ENCODE peak calls at places on chromosomes 2 and 18, in six cellular contexts. One of them, this sample, is unnamed.

GRCh38 chr2:191877875-191878274 is 31.0 kb upstream of the CAVIN2 start:
- DNase-seq in pancreas: no peak
- DNase-seq in tibial nerve: no peak
- DNase-seq in lower lobe of right lung: no peak
- DNase-seq in HCT116: no peak
- DNase-seq in osteoblast: no peak
- DNase-seq in this sample: no peak

GRCh38 chr2:182870227-182870626 is 3.8 kb upstream of the FRZB start:
- DNase-seq in pancreas: no peak
- DNase-seq in tibial nerve: no peak
- DNase-seq in lower lobe of right lung: no peak
- DNase-seq in HCT116: peak; percentile 16
- DNase-seq in osteoblast: peak; percentile 43
- DNase-seq in this sample: no peak

GRCh38 chr2:229733606-229734205 is 19.4 kb upstream of the DNER start:
- DNase-seq in pancreas: no peak
- DNase-seq in tibial nerve: no peak
- DNase-seq in lower lobe of right lung: no peak
- DNase-seq in HCT116: no peak
- DNase-seq in osteoblast: no peak
- DNase-seq in this sample: no peak

GRCh38 chr18:58247363-58247834 is 203.4 kb downstream of the NEDD4L start:
- DNase-seq in pancreas: no peak
- DNase-seq in tibial nerve: no peak
- DNase-seq in lower lobe of right lung: no peak
- DNase-seq in HCT116: no peak
- DNase-seq in osteoblast: no peak
- DNase-seq in this sample: no peak

GRCh38 chr18:9876867-9877654 is 8.7 kb upstream of the TXNDC2 start:
- DNase-seq in pancreas: no peak
- DNase-seq in tibial nerve: no peak
- DNase-seq in lower lobe of right lung: no peak
- DNase-seq in HCT116: peak; percentile 40
- DNase-seq in osteoblast: peak; percentile 84
- DNase-seq in this sample: peak; percentile 53

GRCh38 chr2:58699412-58699811 is 458.3 kb upstream of the FANCL start:
- DNase-seq in pancreas: no peak
- DNase-seq in tibial nerve: no peak
- DNase-seq in lower lobe of right lung: no peak
- DNase-seq in HCT116: no peak
- DNase-seq in osteoblast: no peak
- DNase-seq in this sample: no peak

GRCh38 chr2:40034198-40034597 is 255.1 kb upstream of the THUMPD2 start:
- DNase-seq in pancreas: no peak
- DNase-seq in tibial nerve: no peak
- DNase-seq in lower lobe of right lung: no peak
- DNase-seq in HCT116: no peak
- DNase-seq in osteoblast: peak; percentile 70
- DNase-seq in this sample: peak; percentile 93

GRCh38 chr2:240868286-240869108 is at the start of gene AGXT:
- DNase-seq in pancreas: no peak
- DNase-seq in tibial nerve: no peak
- DNase-seq in lower lobe of right lung: no peak
- DNase-seq in HCT116: no peak
- DNase-seq in osteoblast: peak; percentile 80
- DNase-seq in this sample: peak; percentile 21

GRCh38 chr2:112726487-112727190 is 5.8 kb downstream of the NT5DC4 start:
- DNase-seq in pancreas: peak; percentile 73
- DNase-seq in tibial nerve: peak; percentile 86
- DNase-seq in lower lobe of right lung: peak; percentile 95
- DNase-seq in HCT116: peak; percentile 89
- DNase-seq in osteoblast: peak; percentile 99
- DNase-seq in this sample: peak; percentile 65

GRCh38 chr18:46071615-46071893 is 506 bp downstream of the PSTPIP2 start:
- DNase-seq in pancreas: no peak
- DNase-seq in tibial nerve: no peak
- DNase-seq in lower lobe of right lung: no peak
- DNase-seq in HCT116: no peak
- DNase-seq in osteoblast: no peak
- DNase-seq in this sample: no peak

GRCh38 chr18:1483386-1483785 is 578.7 kb downstream of the ADCYAP1 start:
- DNase-seq in pancreas: no peak
- DNase-seq in tibial nerve: no peak
- DNase-seq in lower lobe of right lung: no peak
- DNase-seq in HCT116: no peak
- DNase-seq in osteoblast: no peak
- DNase-seq in this sample: no peak

GRCh38 chr2:27754831-27755230 is 16.7 kb upstream of the MRPL33 start:
- DNase-seq in pancreas: no peak
- DNase-seq in tibial nerve: no peak
- DNase-seq in lower lobe of right lung: no peak
- DNase-seq in HCT116: no peak
- DNase-seq in osteoblast: peak; percentile 45
- DNase-seq in this sample: no peak

GRCh38 chr2:27753744-27754588 is 17.6 kb upstream of the MRPL33 start:
- DNase-seq in pancreas: peak; percentile 77
- DNase-seq in tibial nerve: peak; percentile 40
- DNase-seq in lower lobe of right lung: peak; percentile 88
- DNase-seq in HCT116: peak; percentile 56
- DNase-seq in osteoblast: peak; percentile 91
- DNase-seq in this sample: no peak

GRCh38 chr2:27751377-27751776 is 20.1 kb upstream of the MRPL33 start:
- DNase-seq in pancreas: no peak
- DNase-seq in tibial nerve: no peak
- DNase-seq in lower lobe of right lung: no peak
- DNase-seq in HCT116: no peak
- DNase-seq in osteoblast: no peak
- DNase-seq in this sample: no peak

GRCh38 chr2:27756091-27756490 is 15.4 kb upstream of the MRPL33 start:
- DNase-seq in pancreas: no peak
- DNase-seq in tibial nerve: no peak
- DNase-seq in lower lobe of right lung: no peak
- DNase-seq in HCT116: no peak
- DNase-seq in osteoblast: no peak
- DNase-seq in this sample: no peak

DNA sequence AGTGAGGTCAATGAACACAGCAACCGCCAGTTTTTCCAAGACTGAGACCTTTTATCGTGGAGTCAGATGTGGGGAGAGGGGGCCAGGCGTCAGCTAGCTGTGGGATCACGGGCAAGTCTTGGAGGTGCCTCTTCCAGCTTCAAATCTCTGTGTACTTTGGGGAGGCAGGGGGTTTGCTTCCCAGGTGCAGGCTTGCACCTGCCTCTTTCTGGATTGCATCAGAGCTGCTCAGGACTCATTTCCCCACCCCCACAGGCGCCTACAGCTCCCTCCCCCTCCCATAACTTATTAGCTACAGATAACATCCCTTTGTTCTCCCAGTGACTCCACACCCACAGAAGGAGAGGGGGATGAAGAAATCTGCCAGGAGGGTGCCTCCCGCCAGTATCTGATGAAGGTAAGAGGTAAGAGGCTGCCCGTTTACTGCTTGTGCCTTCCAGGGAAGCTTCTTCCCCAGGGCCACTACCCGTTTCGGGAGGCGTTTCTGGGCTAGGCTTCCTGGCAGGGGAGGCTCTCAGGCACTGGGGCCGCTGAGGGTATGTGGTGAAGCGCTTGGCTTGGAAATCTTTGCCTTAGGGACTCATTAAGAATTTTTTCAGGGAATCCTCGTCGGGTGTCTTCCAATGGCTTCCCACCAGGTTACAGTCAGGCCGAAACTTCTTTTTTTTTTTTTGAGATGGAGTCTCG is 18.8 kb upstream of the MRPL33 start:
- DNase-seq in pancreas: peak; percentile 75
- DNase-seq in tibial nerve: no peak
- DNase-seq in lower lobe of right lung: no peak
- DNase-seq in HCT116: no peak
- DNase-seq in osteoblast: no peak
- DNase-seq in this sample: no peak
- H3K4me3 ChIP-seq in pancreas: peak overlapping the region; percentile 46
- H3K4me3 ChIP-seq in tibial nerve: no peak overlapping the region
- H3K4me3 ChIP-seq in lower lobe of right lung: peak overlapping the region; percentile 25
- H3K4me3 ChIP-seq in HCT116: peak overlapping the region; percentile 36
- H3K4me3 ChIP-seq in osteoblast: no peak overlapping the region
- H3K4me3 ChIP-seq in this sample: no peak overlapping the region

GRCh38 chr18:21241224-21242131 is 554 bp upstream of the GREB1L start:
- DNase-seq in pancreas: no peak
- DNase-seq in tibial nerve: no peak
- DNase-seq in lower lobe of right lung: no peak
- DNase-seq in HCT116: no peak
- DNase-seq in osteoblast: no peak
- DNase-seq in this sample: no peak

GRCh38 chr18:21242141-21243040 is at the start of gene GREB1L:
- DNase-seq in pancreas: peak; percentile 18
- DNase-seq in tibial nerve: peak; percentile 20
- DNase-seq in lower lobe of right lung: peak; percentile 51
- DNase-seq in HCT116: peak; percentile 27
- DNase-seq in osteoblast: peak; percentile 90
- DNase-seq in this sample: no peak

GRCh38 chr18:21243041-21243431 is 1.0 kb downstream of the GREB1L start:
- DNase-seq in pancreas: no peak
- DNase-seq in tibial nerve: no peak
- DNase-seq in lower lobe of right lung: no peak
- DNase-seq in HCT116: no peak
- DNase-seq in osteoblast: no peak
- DNase-seq in this sample: no peak
- H3K4me3 ChIP-seq in pancreas: peak overlapping the region; percentile 57
- H3K4me3 ChIP-seq in tibial nerve: peak overlapping the region; percentile 54
- H3K4me3 ChIP-seq in lower lobe of right lung: peak overlapping the region; percentile 57
- H3K4me3 ChIP-seq in HCT116: peak overlapping the region; percentile 87
- H3K4me3 ChIP-seq in osteoblast: no peak overlapping the region
- H3K4me3 ChIP-seq in this sample: peak overlapping the region; percentile 43

GRCh38 chr2:199958014-199958413 is 2.6 kb downstream of the MAIP1 start:
- DNase-seq in pancreas: no peak
- DNase-seq in tibial nerve: no peak
- DNase-seq in lower lobe of right lung: no peak
- DNase-seq in HCT116: no peak
- DNase-seq in osteoblast: peak; percentile 58
- DNase-seq in this sample: no peak
- H3K4me3 ChIP-seq in pancreas: no peak overlapping the region
- H3K4me3 ChIP-seq in tibial nerve: no peak overlapping the region
- H3K4me3 ChIP-seq in lower lobe of right lung: no peak overlapping the region
- H3K4me3 ChIP-seq in HCT116: no peak overlapping the region
- H3K4me3 ChIP-seq in osteoblast: no peak overlapping the region
- H3K4me3 ChIP-seq in this sample: no peak overlapping the region

GRCh38 chr2:2931676-2932075 is 445.9 kb downstream of the EIPR1 start:
- DNase-seq in pancreas: no peak
- DNase-seq in tibial nerve: no peak
- DNase-seq in lower lobe of right lung: no peak
- DNase-seq in HCT116: no peak
- DNase-seq in osteoblast: no peak
- DNase-seq in this sample: no peak

GRCh38 chr2:2934030-2934429 is 443.6 kb downstream of the EIPR1 start:
- DNase-seq in pancreas: no peak
- DNase-seq in tibial nerve: no peak
- DNase-seq in lower lobe of right lung: no peak
- DNase-seq in HCT116: no peak
- DNase-seq in osteoblast: no peak
- DNase-seq in this sample: no peak

GRCh38 chr2:2932692-2933305 is 444.8 kb downstream of the EIPR1 start:
- DNase-seq in pancreas: no peak
- DNase-seq in tibial nerve: no peak
- DNase-seq in lower lobe of right lung: no peak
- DNase-seq in HCT116: no peak
- DNase-seq in osteoblast: no peak
- DNase-seq in this sample: no peak

GRCh38 chr2:2932189-2932588 is 445.4 kb downstream of the EIPR1 start:
- DNase-seq in pancreas: no peak
- DNase-seq in tibial nerve: no peak
- DNase-seq in lower lobe of right lung: no peak
- DNase-seq in HCT116: no peak
- DNase-seq in osteoblast: no peak
- DNase-seq in this sample: no peak

GRCh38 chr2:2933421-2933820 is 444.2 kb downstream of the EIPR1 start:
- DNase-seq in pancreas: no peak
- DNase-seq in tibial nerve: no peak
- DNase-seq in lower lobe of right lung: no peak
- DNase-seq in HCT116: no peak
- DNase-seq in osteoblast: no peak
- DNase-seq in this sample: no peak
- H3K4me3 ChIP-seq in pancreas: no peak overlapping the region
- H3K4me3 ChIP-seq in tibial nerve: no peak overlapping the region
- H3K4me3 ChIP-seq in lower lobe of right lung: no peak overlapping the region
- H3K4me3 ChIP-seq in HCT116: no peak overlapping the region
- H3K4me3 ChIP-seq in osteoblast: no peak overlapping the region
- H3K4me3 ChIP-seq in this sample: no peak overlapping the region

DNA sequence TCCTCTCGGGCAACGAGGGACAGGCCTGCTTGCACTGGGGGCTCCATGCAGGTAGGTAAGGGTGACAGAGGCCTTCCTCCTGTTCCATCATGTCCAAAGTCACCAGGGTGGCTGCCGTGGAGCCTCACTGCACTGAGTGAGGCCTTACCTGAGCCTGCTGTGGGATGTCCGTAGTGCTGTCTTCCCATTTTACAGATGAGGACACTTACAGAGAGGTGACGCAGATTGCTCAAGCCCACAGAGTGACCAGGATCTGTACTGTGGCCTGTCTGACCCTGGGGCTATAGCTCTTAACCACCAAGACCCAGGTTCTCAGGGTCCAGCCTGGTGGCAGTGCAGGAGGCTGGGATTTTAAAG is 5.4 kb downstream of the ATOH8 start:
- DNase-seq in pancreas: no peak
- DNase-seq in tibial nerve: no peak
- DNase-seq in lower lobe of right lung: no peak
- DNase-seq in HCT116: no peak
- DNase-seq in osteoblast: peak; percentile 44
- DNase-seq in this sample: no peak
- H3K4me3 ChIP-seq in pancreas: no peak overlapping the region
- H3K4me3 ChIP-seq in tibial nerve: no peak overlapping the region
- H3K4me3 ChIP-seq in lower lobe of right lung: peak overlapping the region; percentile 36
- H3K4me3 ChIP-seq in HCT116: no peak overlapping the region
- H3K4me3 ChIP-seq in osteoblast: no peak overlapping the region
- H3K4me3 ChIP-seq in this sample: no peak overlapping the region

This sample was measured in skeletal muscle cell.